ENCODE peak calls at places on chromosomes 4 and X, in seven cellular contexts. P is upper lobe of left lung; X is GM10248; N is stimulated activated CD8-positive, alpha-beta memory T cell treated with anti-CD3 and anti-CD28 coated beads, Interleukin-4, amount 100 ng/mL, for 4 hours; G is right atrium auricular region; L is mucosa of descending colon; H is HCEC 1CT. Y is an unnamed sample.

GRCh38 chr4:183905081-183905592 is at the start of gene STOX2:
- DNase-seq in L (peak; percentile 81), H (no peak), P (peak; percentile 84), X (no peak), N (no peak), G (peak; percentile 85), Y (no peak)

GRCh38 chr4:77734928-77735327 is 84.2 kb downstream of the CNOT6L start:
- DNase-seq in L (no peak), H (peak; percentile 28), N (no peak), X (peak; percentile 34), G (no peak), P (peak; percentile 33), Y (no peak)

GRCh38 chrX:46649421-46650260 is 76.1 kb downstream of the CHST7 start:
- DNase-seq in G (no peak), P (peak; percentile 60), N (no peak), X (no peak), H (no peak), L (no peak), Y (no peak)

GRCh38 chr4:88857588-88857987 is 160.0 kb upstream of the NAP1L5 start:
- DNase-seq in H (no peak), G (no peak), P (no peak), L (no peak), X (no peak), N (no peak), Y (no peak)

GRCh38 chrX:130485870-130486269 is 84.1 kb downstream of the RBMX2 start:
- DNase-seq in G (no peak), P (no peak), N (no peak), H (no peak), X (no peak), L (no peak), Y (no peak)

GRCh38 chr4:88017516-88018302 is 10.3 kb downstream of the PKD2 start:
- DNase-seq in L (no peak), H (peak; percentile 88), P (no peak), N (no peak), G (no peak), X (no peak), Y (no peak)

GRCh38 chrX:74940414-74940813 is 15.2 kb upstream of the NEXMIF start:
- DNase-seq in X (no peak), P (no peak), G (no peak), N (no peak), L (no peak), H (no peak), Y (no peak)

GRCh38 chr4:20520901-20521300 is 179.4 kb upstream of the PACRGL start:
- DNase-seq in P (no peak), X (no peak), H (peak; percentile 60), L (no peak), G (no peak), N (no peak), Y (no peak)

GRCh38 chrX:115940348-115940747 is 230.2 kb upstream of the AGTR2 start:
- DNase-seq in H (no peak), X (no peak), P (no peak), L (no peak), G (no peak), N (no peak), Y (no peak)

GRCh38 chrX:153482376-153483015 is 12.1 kb upstream of the HAUS7 start:
- DNase-seq in L (no peak), P (no peak), N (no peak), X (no peak), H (no peak), G (no peak), Y (no peak)

GRCh38 chr4:186840222-186840701 is 116.6 kb upstream of the FAT1 start:
- DNase-seq in L (peak; percentile 27), P (no peak), X (no peak), N (no peak), G (peak; percentile 66), H (peak; percentile 76), Y (no peak)

Y was measured in central memory CD8-positive, alpha-beta T cell.